ENCODE peak calls at places on chromosomes 6 and 20, in eight cellular contexts. I is PC-3; Z is fibroblast of pulmonary artery; D is CD8-positive, alpha-beta T cell; E is heart right ventricle; Y is CD4-positive, CD25-positive, alpha-beta regulatory T cell; J is BJ; R is HCT116. B is an unnamed sample.

GRCh38 chr6:15310680-15311079 is 64.8 kb downstream of the JARID2 start:
- DNase-seq in E (no peak), I (no peak), R (no peak), Z (no peak), Y (no peak), J (no peak), D (no peak), B (no peak)

GRCh38 chr6:113405326-113406050 is 451.7 kb upstream of the MARCKS start:
- DNase-seq in I (no peak), E (no peak), D (no peak), Z (no peak), Y (no peak), J (peak; percentile 34), R (no peak), B (no peak)

GRCh38 chr6:101703311-101703710 is 309.8 kb downstream of the GRIK2 start:
- DNase-seq in Y (no peak), I (no peak), J (no peak), R (no peak), D (no peak), E (no peak), Z (no peak), B (no peak)

GRCh38 chr6:95649451-95649850 is 72.1 kb downstream of the MANEA start:
- DNase-seq in I (no peak), D (no peak), E (no peak), J (no peak), Z (no peak), R (no peak), Y (no peak), B (no peak)

GRCh38 chr6:35417979-35418661 is 34.0 kb upstream of the FANCE start:
- DNase-seq in R (no peak), Z (no peak), Y (peak; percentile 43), D (no peak), E (no peak), I (no peak), J (no peak), B (no peak)

GRCh38 chr20:17896771-17897369 is 71.7 kb downstream of the SNX5 start:
- DNase-seq in R (no peak), Z (no peak), D (no peak), I (no peak), J (no peak), E (no peak), Y (no peak), B (no peak)

GRCh38 chr20:38134427-38135281 is 30.4 kb downstream of the TGM2 start:
- DNase-seq in Z (peak; percentile 79), R (no peak), I (peak; percentile 73), E (no peak), J (no peak), D (no peak), Y (peak; percentile 13), B (no peak)

GRCh38 chr6:31042801-31043200 is 32.5 kb downstream of the MUC22 start:
- DNase-seq in Y (peak; percentile 21), J (no peak), E (peak; percentile 45), R (peak; percentile 74), Z (peak; percentile 65), I (peak; percentile 80), D (peak; percentile 7), B (no peak)

GRCh38 chr20:57275813-57276212 is 9.4 kb upstream of the BMP7 start:
- DNase-seq in Y (no peak), D (no peak), I (no peak), E (no peak), J (no peak), R (no peak), Z (no peak), B (no peak)

GRCh38 chr6:66814156-66814555 is 1107.1 kb upstream of the EYS start:
- DNase-seq in J (no peak), R (no peak), D (no peak), E (no peak), Y (no peak), I (no peak), Z (no peak), B (no peak)

GRCh38 chr20:49882171-49882970 is 33.0 kb downstream of the SPATA2 start:
- DNase-seq in J (no peak), I (no peak), D (no peak), R (no peak), Y (no peak), E (no peak), Z (no peak), B (no peak)

GRCh38 chr6:147467891-147468290 is 40.6 kb upstream of the SAMD5 start:
- DNase-seq in E (no peak), D (no peak), Z (no peak), Y (no peak), I (no peak), R (no peak), J (no peak), B (no peak)

GRCh38 chr6:169793408-169793807 is 42.0 kb downstream of the ERMARD start:
- DNase-seq in I (no peak), Z (no peak), Y (no peak), E (no peak), R (no peak), J (no peak), D (no peak), B (no peak)

GRCh38 chr6:135030532-135031178 is 24.0 kb downstream of the HBS1L start:
- DNase-seq in D (no peak), J (no peak), Y (peak; percentile 46), Z (peak; percentile 42), E (no peak), R (no peak), I (no peak), B (no peak)

GRCh38 chr20:4573564-4574355 is 147.9 kb upstream of the PRND start:
- DNase-seq in Z (peak; percentile 75), Y (no peak), D (no peak), J (peak; percentile 63), I (peak; percentile 97), R (no peak), E (no peak), B (peak; percentile 71)

DNA sequence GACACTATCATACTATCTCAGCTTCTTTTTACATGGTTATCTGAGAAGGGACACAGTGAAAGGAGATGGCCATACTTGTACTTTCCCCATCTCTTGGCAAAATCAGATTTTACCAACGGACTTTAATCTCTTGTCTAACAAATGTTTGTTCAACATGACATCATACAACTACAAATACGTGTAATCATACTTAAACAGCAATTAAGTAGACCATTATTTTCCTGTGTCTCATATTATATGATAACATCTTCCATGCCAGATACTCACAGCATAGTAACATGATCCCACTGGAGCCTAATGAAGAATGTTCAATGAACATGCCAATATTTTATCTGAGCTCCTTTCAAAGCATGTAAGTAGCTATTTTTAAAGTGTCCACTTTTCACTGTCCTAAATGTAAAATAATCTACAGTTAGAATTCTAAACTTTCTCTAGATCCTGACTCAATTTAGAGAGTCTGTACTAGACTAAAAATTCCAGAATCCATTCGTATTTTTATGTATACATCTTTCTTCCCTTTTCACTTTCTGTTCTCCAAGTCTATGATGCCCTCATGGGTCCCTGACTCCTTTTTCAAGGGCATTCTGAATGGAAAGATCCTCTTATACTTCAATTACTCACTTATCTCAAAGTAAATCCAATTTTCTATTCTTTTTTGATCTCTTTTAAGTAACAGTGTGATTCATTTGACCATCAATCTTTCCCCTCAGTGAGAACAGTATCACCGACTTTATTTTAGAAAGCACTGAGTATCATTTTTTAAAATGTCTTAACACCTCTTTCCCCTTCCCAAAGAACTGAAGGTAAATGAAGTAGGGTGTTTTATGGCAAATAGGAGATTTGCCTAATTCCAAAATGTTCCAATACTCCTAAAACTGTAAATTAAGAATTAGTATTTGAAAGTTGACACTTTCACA is 133.5 kb downstream of the CDK19 start:
- DNase-seq in E (no peak), Z (no peak), D (no peak), R (no peak), Y (no peak), J (no peak), I (peak; percentile 61), B (no peak)
- H3K4me3 ChIP-seq in E (no peak overlapping the region), Z (no peak overlapping the region), D (no peak overlapping the region), R (no peak overlapping the region), Y (no peak overlapping the region), J (no peak overlapping the region), I (peak overlapping the region; percentile 28), B (no peak overlapping the region)

GRCh38 chr20:35277531-35278395 is at the start of gene MMP24OS:
- DNase-seq in J (peak; percentile 50), Y (peak; percentile 96), Z (peak; percentile 89), I (peak; percentile 91), R (peak; percentile 66), D (peak; percentile 86), E (peak; percentile 89), B (peak; percentile 49)

GRCh38 chr20:35274172-35275092 is 3.5 kb downstream of the MMP24OS start:
- DNase-seq in R (no peak), J (no peak), Z (no peak), I (no peak), D (no peak), E (no peak), Y (no peak), B (no peak)

GRCh38 chr20:35275741-35276251 is 2.1 kb downstream of the MMP24OS start:
- DNase-seq in Y (no peak), R (no peak), E (no peak), I (no peak), Z (no peak), J (no peak), D (no peak), B (no peak)

GRCh38 chr20:35277127-35277526 is 795 bp downstream of the MMP24OS start:
- DNase-seq in I (no peak), Y (no peak), R (no peak), Z (no peak), D (no peak), E (no peak), J (no peak), B (no peak)

DNA sequence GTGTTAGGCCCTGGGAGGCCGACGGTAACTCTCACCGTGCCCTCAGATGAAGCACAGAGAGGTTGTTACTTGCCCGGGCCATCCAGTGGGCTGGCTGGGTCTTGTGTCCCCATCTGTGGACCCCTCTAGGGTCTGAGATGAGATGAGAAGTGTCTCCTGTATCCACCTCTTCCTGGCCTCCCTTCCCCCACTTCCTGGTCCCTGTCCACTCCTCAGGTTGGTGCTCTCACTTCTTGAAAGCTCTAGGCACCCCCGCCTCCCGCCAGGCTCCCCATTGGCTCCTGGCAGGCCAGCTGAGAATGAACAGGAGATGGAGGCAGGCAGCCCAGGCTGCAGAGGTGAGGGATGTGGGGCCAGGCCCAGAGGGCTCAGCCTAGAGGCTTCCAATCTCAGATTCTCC is 1.5 kb downstream of the MMP24OS start:
- DNase-seq in I (no peak), D (no peak), J (no peak), Y (no peak), Z (no peak), R (no peak), E (no peak), B (no peak)
- H3K4me3 ChIP-seq in I (peak overlapping the region; percentile 84), D (no peak overlapping the region), J (peak overlapping the region; percentile 69), Y (peak overlapping the region; percentile 77), Z (peak overlapping the region; percentile 86), R (peak overlapping the region; percentile 87), E (peak overlapping the region; percentile 84), B (peak overlapping the region; percentile 84)

GRCh38 chr6:47165918-47166317 is 123.8 kb upstream of the ADGRF1 start:
- DNase-seq in Y (no peak), J (no peak), Z (no peak), I (no peak), E (no peak), R (no peak), D (no peak), B (no peak)
- H3K4me3 ChIP-seq in Y (no peak overlapping the region), J (no peak overlapping the region), Z (no peak overlapping the region), I (no peak overlapping the region), E (no peak overlapping the region), R (no peak overlapping the region), D (no peak overlapping the region), B (no peak overlapping the region)

DNA sequence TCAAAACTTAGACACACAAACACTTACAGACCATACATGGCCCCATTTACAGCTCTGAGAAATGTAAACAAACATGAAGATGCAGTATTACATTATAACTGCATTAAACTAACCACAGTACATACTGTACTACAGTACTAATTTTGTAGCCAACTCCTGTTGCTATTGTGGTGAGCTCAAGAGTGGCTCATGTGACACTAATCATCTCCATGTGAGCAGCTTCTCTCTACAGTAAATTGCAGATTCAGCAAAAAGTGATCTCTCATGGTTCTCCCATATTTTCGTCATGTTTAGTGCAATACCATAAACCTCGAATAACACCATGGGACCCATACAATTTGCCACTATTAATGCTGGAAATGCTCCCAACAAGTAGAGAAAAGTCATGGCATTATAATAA is 860.4 kb downstream of the EPHA7 start:
- DNase-seq in J (no peak), R (no peak), I (no peak), Y (no peak), E (no peak), Z (no peak), D (no peak), B (no peak)
- H3K4me3 ChIP-seq in J (no peak overlapping the region), R (no peak overlapping the region), I (no peak overlapping the region), Y (no peak overlapping the region), E (no peak overlapping the region), Z (no peak overlapping the region), D (no peak overlapping the region), B (no peak overlapping the region)